ENCODE peak calls at places on chromosomes 1 and 21, in five cellular contexts. One of them, this sample, is unnamed.

GRCh38 chr1:23553896-23554480 is 5.3 kb downstream of the ID3 start:
- DNase-seq in NT2/D1: no peak
- DNase-seq in PC-9: no peak
- DNase-seq in keratinocyte: no peak
- DNase-seq in neural progenitor cell: peak; percentile 46
- DNase-seq in this sample: no peak

GRCh38 chr21:46187251-46187650 is 3.0 kb upstream of the SPATC1L start:
- DNase-seq in PC-9: no peak
- DNase-seq in NT2/D1: no peak
- DNase-seq in neural progenitor cell: no peak
- DNase-seq in keratinocyte: no peak
- DNase-seq in this sample: no peak

GRCh38 chr1:1627842-1628655 is 3.9 kb upstream of the MMP23B start:
- DNase-seq in PC-9: no peak
- DNase-seq in NT2/D1: no peak
- DNase-seq in neural progenitor cell: no peak
- DNase-seq in keratinocyte: no peak
- DNase-seq in this sample: no peak

GRCh38 chr1:191343816-191344215 is 814.4 kb upstream of the RGS18 start:
- DNase-seq in neural progenitor cell: no peak
- DNase-seq in keratinocyte: no peak
- DNase-seq in PC-9: no peak
- DNase-seq in NT2/D1: no peak
- DNase-seq in this sample: peak; percentile 7

GRCh38 chr1:13808729-13809131 is 108.7 kb downstream of the PRDM2 start:
- DNase-seq in neural progenitor cell: peak; percentile 13
- DNase-seq in NT2/D1: no peak
- DNase-seq in keratinocyte: no peak
- DNase-seq in PC-9: no peak
- DNase-seq in this sample: no peak

GRCh38 chr1:219401723-219402431 is 211.0 kb downstream of the ZC3H11B start:
- DNase-seq in neural progenitor cell: no peak
- DNase-seq in PC-9: no peak
- DNase-seq in keratinocyte: no peak
- DNase-seq in NT2/D1: no peak
- DNase-seq in this sample: no peak

GRCh38 chr1:9037476-9038337 is 11.5 kb upstream of the SLC2A7 start:
- DNase-seq in PC-9: no peak
- DNase-seq in neural progenitor cell: no peak
- DNase-seq in keratinocyte: no peak
- DNase-seq in NT2/D1: no peak
- DNase-seq in this sample: no peak

GRCh38 chr1:243939167-243939848 is 89.3 kb upstream of the AKT3 start:
- DNase-seq in PC-9: no peak
- DNase-seq in neural progenitor cell: no peak
- DNase-seq in keratinocyte: no peak
- DNase-seq in NT2/D1: no peak
- DNase-seq in this sample: no peak

GRCh38 chr1:83917961-83918360 is 81.0 kb downstream of the TTLL7 start:
- DNase-seq in keratinocyte: no peak
- DNase-seq in neural progenitor cell: no peak
- DNase-seq in NT2/D1: no peak
- DNase-seq in PC-9: no peak
- DNase-seq in this sample: no peak

GRCh38 chr1:192763243-192763642 is 45.6 kb upstream of the RGS2 start:
- DNase-seq in keratinocyte: no peak
- DNase-seq in PC-9: peak; percentile 36
- DNase-seq in neural progenitor cell: no peak
- DNase-seq in NT2/D1: no peak
- DNase-seq in this sample: no peak

GRCh38 chr1:6180215-6180577 is at the start of gene CHD5:
- DNase-seq in keratinocyte: no peak
- DNase-seq in PC-9: no peak
- DNase-seq in NT2/D1: no peak
- DNase-seq in neural progenitor cell: peak; percentile 83
- DNase-seq in this sample: no peak

GRCh38 chr1:40029608-40030007 is 10.9 kb upstream of the CAP1 start:
- DNase-seq in PC-9: peak; percentile 76
- DNase-seq in NT2/D1: no peak
- DNase-seq in keratinocyte: no peak
- DNase-seq in neural progenitor cell: no peak
- DNase-seq in this sample: no peak

GRCh38 chr21:35134299-35134698 is 85.2 kb upstream of the RUNX1 start:
- DNase-seq in neural progenitor cell: no peak
- DNase-seq in PC-9: no peak
- DNase-seq in keratinocyte: no peak
- DNase-seq in NT2/D1: no peak
- DNase-seq in this sample: no peak

GRCh38 chr1:56540467-56540866 is 38.9 kb downstream of the PLPP3 start:
- DNase-seq in neural progenitor cell: no peak
- DNase-seq in keratinocyte: no peak
- DNase-seq in PC-9: no peak
- DNase-seq in NT2/D1: no peak
- DNase-seq in this sample: no peak

GRCh38 chr1:23044035-23044434 is 24.8 kb downstream of the KDM1A start:
- DNase-seq in NT2/D1: no peak
- DNase-seq in PC-9: no peak
- DNase-seq in neural progenitor cell: no peak
- DNase-seq in keratinocyte: peak; percentile 19
- DNase-seq in this sample: no peak

GRCh38 chr1:33473900-33474299 is 1.5 kb downstream of the ZSCAN20 start:
- DNase-seq in keratinocyte: no peak
- DNase-seq in NT2/D1: no peak
- DNase-seq in neural progenitor cell: no peak
- DNase-seq in PC-9: no peak
- DNase-seq in this sample: no peak

GRCh38 chr1:90879281-90879680 is 142.6 kb downstream of the ZNF644 start:
- DNase-seq in keratinocyte: no peak
- DNase-seq in neural progenitor cell: no peak
- DNase-seq in PC-9: no peak
- DNase-seq in NT2/D1: no peak
- DNase-seq in this sample: no peak

GRCh38 chr1:27872802-27873665 is 690 bp downstream of the THEMIS2 start:
- DNase-seq in NT2/D1: no peak
- DNase-seq in neural progenitor cell: peak; percentile 50
- DNase-seq in keratinocyte: no peak
- DNase-seq in PC-9: no peak
- DNase-seq in this sample: no peak

GRCh38 chr1:211101481-211101880 is 32.5 kb downstream of the KCNH1 start:
- DNase-seq in neural progenitor cell: no peak
- DNase-seq in PC-9: no peak
- DNase-seq in NT2/D1: no peak
- DNase-seq in keratinocyte: no peak
- DNase-seq in this sample: no peak

GRCh38 chr1:7313081-7313546 is 458.0 kb upstream of the VAMP3 start:
- DNase-seq in keratinocyte: no peak
- DNase-seq in neural progenitor cell: no peak
- DNase-seq in NT2/D1: no peak
- DNase-seq in PC-9: no peak
- DNase-seq in this sample: no peak

GRCh38 chr1:37634554-37635308 is at the start of gene RSPO1:
- DNase-seq in neural progenitor cell: peak; percentile 82
- DNase-seq in keratinocyte: no peak
- DNase-seq in NT2/D1: peak; percentile 15
- DNase-seq in PC-9: no peak
- DNase-seq in this sample: no peak
- H3K27me3 ChIP-seq in neural progenitor cell: peaks cover 100% of the 10 kb centered on the region
- H3K27me3 ChIP-seq in keratinocyte: peaks cover 86% of the 10 kb centered on the region
- H3K27me3 ChIP-seq in NT2/D1: peaks cover 100% of the 10 kb centered on the region
- H3K27me3 ChIP-seq in PC-9: peaks cover 100% of the 10 kb centered on the region
- H3K27me3 ChIP-seq in this sample: peaks cover 47% of the 10 kb centered on the region

GRCh38 chr1:16153110-16153998 is 2.5 kb downstream of the EPHA2 start:
- DNase-seq in NT2/D1: no peak
- DNase-seq in keratinocyte: no peak
- DNase-seq in PC-9: peak; percentile 26
- DNase-seq in neural progenitor cell: peak; percentile 75
- DNase-seq in this sample: no peak
- H3K4me3 ChIP-seq in NT2/D1: peak overlapping the region; percentile 78
- H3K4me3 ChIP-seq in keratinocyte: peak overlapping the region; percentile 85
- H3K4me3 ChIP-seq in PC-9: peak overlapping the region; percentile 86
- H3K4me3 ChIP-seq in neural progenitor cell: peak overlapping the region; percentile 77
- H3K4me3 ChIP-seq in this sample: peak overlapping the region; percentile 80

GRCh38 chr21:45146301-45146700 is 71.9 kb downstream of the ADARB1 start:
- DNase-seq in PC-9: no peak
- DNase-seq in NT2/D1: no peak
- DNase-seq in neural progenitor cell: no peak
- DNase-seq in keratinocyte: no peak
- DNase-seq in this sample: no peak
- H3K36me3 ChIP-seq in PC-9: no peaks in the 10 kb centered on the region
- H3K36me3 ChIP-seq in NT2/D1: peaks cover 34% of the 10 kb centered on the region
- H3K36me3 ChIP-seq in neural progenitor cell: no peaks in the 10 kb centered on the region
- H3K36me3 ChIP-seq in keratinocyte: peaks cover 10% of the 10 kb centered on the region
- H3K36me3 ChIP-seq in this sample: peaks cover 4% of the 10 kb centered on the region

GRCh38 chr1:53975861-53976260 is 29.7 kb downstream of the LRRC42 start:
- DNase-seq in keratinocyte: no peak
- DNase-seq in neural progenitor cell: no peak
- DNase-seq in NT2/D1: no peak
- DNase-seq in PC-9: no peak
- DNase-seq in this sample: no peak
- H3K27me3 ChIP-seq in keratinocyte: no peaks in the 10 kb centered on the region
- H3K27me3 ChIP-seq in neural progenitor cell: no peaks in the 10 kb centered on the region
- H3K27me3 ChIP-seq in NT2/D1: no peaks in the 10 kb centered on the region
- H3K27me3 ChIP-seq in PC-9: no peaks in the 10 kb centered on the region
- H3K27me3 ChIP-seq in this sample: no peaks in the 10 kb centered on the region

DNA sequence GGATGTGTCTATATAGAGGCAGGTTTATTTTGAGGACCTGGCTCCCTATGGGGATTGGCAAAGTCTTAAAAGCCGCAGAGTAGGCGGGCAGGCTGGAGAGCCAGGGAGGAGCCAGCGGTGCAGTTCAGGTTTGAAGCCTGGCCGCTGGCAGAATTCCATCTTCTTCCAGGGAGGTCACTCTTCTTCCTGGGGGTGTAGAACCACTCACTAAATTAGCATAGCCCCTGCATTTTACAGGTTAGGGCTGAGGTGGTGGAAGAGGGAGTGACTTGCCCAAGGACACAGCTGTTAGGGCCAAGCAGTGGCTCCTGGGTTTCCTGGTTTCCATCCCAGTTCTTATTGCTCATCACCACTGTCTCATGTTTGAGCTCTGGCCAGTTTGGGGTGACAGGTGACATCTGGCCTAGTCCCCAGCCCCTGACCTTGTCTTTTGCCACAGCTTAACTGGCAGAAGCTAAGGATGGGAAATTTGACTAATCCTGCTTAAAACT is 1.4 kb downstream of the PINK1 start:
- DNase-seq in PC-9: peak; percentile 51
- DNase-seq in keratinocyte: no peak
- DNase-seq in NT2/D1: no peak
- DNase-seq in neural progenitor cell: peak; percentile 81
- DNase-seq in this sample: no peak
- H3K4me3 ChIP-seq in PC-9: peak overlapping the region; percentile 58
- H3K4me3 ChIP-seq in keratinocyte: peak overlapping the region; percentile 73
- H3K4me3 ChIP-seq in NT2/D1: peak overlapping the region; percentile 67
- H3K4me3 ChIP-seq in neural progenitor cell: peak overlapping the region; percentile 91
- H3K4me3 ChIP-seq in this sample: peak overlapping the region; percentile 87

GRCh38 chr1:160322831-160323230 is 20.2 kb downstream of the COPA start:
- DNase-seq in NT2/D1: no peak
- DNase-seq in PC-9: no peak
- DNase-seq in keratinocyte: no peak
- DNase-seq in neural progenitor cell: no peak
- DNase-seq in this sample: no peak
- H3K36me3 ChIP-seq in NT2/D1: peaks cover 88% of the 10 kb centered on the region
- H3K36me3 ChIP-seq in PC-9: peaks cover 41% of the 10 kb centered on the region
- H3K36me3 ChIP-seq in keratinocyte: peaks cover 15% of the 10 kb centered on the region
- H3K36me3 ChIP-seq in neural progenitor cell: peaks cover 23% of the 10 kb centered on the region
- H3K36me3 ChIP-seq in this sample: peaks cover 17% of the 10 kb centered on the region

GRCh38 chr1:3368711-3369436 is 85.6 kb upstream of the ARHGEF16 start:
- DNase-seq in NT2/D1: no peak
- DNase-seq in keratinocyte: no peak
- DNase-seq in neural progenitor cell: no peak
- DNase-seq in PC-9: no peak
- DNase-seq in this sample: no peak

GRCh38 chr1:3366181-3367051 is 88.0 kb upstream of the ARHGEF16 start:
- DNase-seq in NT2/D1: no peak
- DNase-seq in keratinocyte: no peak
- DNase-seq in neural progenitor cell: no peak
- DNase-seq in PC-9: no peak
- DNase-seq in this sample: no peak

GRCh38 chr1:3367376-3367775 is 87.1 kb upstream of the ARHGEF16 start:
- DNase-seq in keratinocyte: no peak
- DNase-seq in neural progenitor cell: no peak
- DNase-seq in PC-9: no peak
- DNase-seq in NT2/D1: no peak
- DNase-seq in this sample: no peak

GRCh38 chr1:3369437-3370076 is 84.9 kb upstream of the ARHGEF16 start:
- DNase-seq in neural progenitor cell: no peak
- DNase-seq in NT2/D1: no peak
- DNase-seq in PC-9: no peak
- DNase-seq in keratinocyte: no peak
- DNase-seq in this sample: peak; percentile 46

GRCh38 chr1:3368059-3368458 is 86.4 kb upstream of the ARHGEF16 start:
- DNase-seq in NT2/D1: no peak
- DNase-seq in neural progenitor cell: no peak
- DNase-seq in keratinocyte: no peak
- DNase-seq in PC-9: no peak
- DNase-seq in this sample: no peak
- H3K27me3 ChIP-seq in NT2/D1: no peaks in the 10 kb centered on the region
- H3K27me3 ChIP-seq in neural progenitor cell: no peaks in the 10 kb centered on the region
- H3K27me3 ChIP-seq in keratinocyte: no peaks in the 10 kb centered on the region
- H3K27me3 ChIP-seq in PC-9: peaks cover 99% of the 10 kb centered on the region
- H3K27me3 ChIP-seq in this sample: peaks cover 9% of the 10 kb centered on the region

GRCh38 chr1:152109231-152109997 is 5.8 kb downstream of the TCHH start:
- DNase-seq in PC-9: no peak
- DNase-seq in NT2/D1: no peak
- DNase-seq in neural progenitor cell: no peak
- DNase-seq in keratinocyte: no peak
- DNase-seq in this sample: no peak
- H3K4me3 ChIP-seq in PC-9: peak overlapping the region; percentile 79
- H3K4me3 ChIP-seq in NT2/D1: no peak overlapping the region
- H3K4me3 ChIP-seq in neural progenitor cell: no peak overlapping the region
- H3K4me3 ChIP-seq in keratinocyte: peak overlapping the region; percentile 40
- H3K4me3 ChIP-seq in this sample: peak overlapping the region; percentile 43

This sample was measured in BJ.